ENCODE peak calls at places on chromosomes 3 and 15, in nine cellular contexts. L is A549, X is GM12878, A is HCT116, M is GM23338, K is K562, I is SK-N-SH, C is HepG2, G is Panc1. U is an unnamed sample.

GRCh38 chr15:60933914-60934885 is 294.9 kb downstream of the RORA start:
- DNase-seq in C (no peak), I (no peak), K (no peak), X (no peak), L (no peak), A (no peak), M (no peak), G (no peak), U (no peak)

GRCh38 chr3:189144645-189145044 is 27.1 kb upstream of the TPRG1 start:
- DNase-seq in A (no peak), M (no peak), G (no peak), K (no peak), X (no peak), C (no peak), I (peak), L (no peak), U (peak)

GRCh38 chr3:189664311-189664710 is 33.1 kb downstream of the TP63 start:
- DNase-seq in C (no peak), L (peak), A (no peak), K (no peak), I (no peak), G (peak), X (no peak), M (no peak), U (peak)

GRCh38 chr15:96969892-96970710 is 639.6 kb downstream of the NR2F2 start:
- DNase-seq in L (no peak), K (no peak), C (no peak), M (no peak), G (no peak), X (no peak), I (no peak), A (no peak), U (no peak)

GRCh38 chr3:30292192-30292893 is 314.1 kb upstream of the TGFBR2 start:
- DNase-seq in I (no peak), X (no peak), C (peak), A (peak), K (no peak), M (no peak), L (no peak), G (no peak), U (no peak)

GRCh38 chr15:95323798-95324197 is 1006.7 kb upstream of the NR2F2 start:
- DNase-seq in A (no peak), G (peak), X (no peak), C (no peak), K (no peak), L (no peak), M (no peak), I (no peak), U (no peak)

GRCh38 chr3:33004961-33005360 is 53.5 kb downstream of the CCR4 start:
- DNase-seq in X (no peak), L (no peak), M (peak), I (no peak), A (no peak), G (no peak), C (no peak), K (no peak), U (no peak)

GRCh38 chr15:68729789-68730201 is 90.9 kb downstream of the ANP32A start:
- DNase-seq in A (no peak), M (no peak), G (no peak), I (no peak), L (no peak), K (no peak), X (no peak), C (no peak), U (no peak)

GRCh38 chr3:67551366-67552016 is 102.9 kb downstream of the SUCLG2 start:
- DNase-seq in L (no peak), M (no peak), C (no peak), G (no peak), K (no peak), X (no peak), I (no peak), A (no peak), U (no peak)

GRCh38 chr3:101853465-101853864 is 4.2 kb downstream of the NFKBIZ start:
- DNase-seq in I (no peak), L (no peak), C (no peak), M (no peak), A (no peak), G (no peak), K (no peak), X (no peak), U (no peak)

GRCh38 chr3:194293546-194294198 is 57.5 kb downstream of the CPN2 start:
- DNase-seq in I (no peak), A (no peak), K (no peak), G (no peak), L (no peak), X (no peak), C (no peak), M (no peak), U (no peak)

GRCh38 chr15:86236721-86237121 is 157.1 kb downstream of the AGBL1 start:
- DNase-seq in G (no peak), A (no peak), X (no peak), L (no peak), I (no peak), M (peak), K (no peak), C (no peak), U (no peak)

GRCh38 chr3:5198986-5199731 is 11.7 kb downstream of the EDEM1 start:
- DNase-seq in G (no peak), L (no peak), K (no peak), C (no peak), I (no peak), X (no peak), A (no peak), M (no peak), U (no peak)

GRCh38 chr3:34533468-34533867 is 735.0 kb downstream of the PDCD6IP start:
- DNase-seq in X (no peak), L (no peak), A (no peak), M (no peak), G (no peak), C (no peak), K (no peak), I (no peak), U (no peak)
- TF ChIP-seq REST in X (no peak), L (no peak), A (no peak), M (no peak), G (no peak), C (no peak), K (no peak), I (no peak), U (no peak)

GRCh38 chr3:149186726-149187125 is 34.9 kb downstream of the CP start:
- DNase-seq in C (no peak), K (no peak), X (no peak), M (peak), L (no peak), I (no peak), A (no peak), G (no peak), U (no peak)
- TF ChIP-seq REST in C (no peak), K (no peak), X (no peak), M (no peak), L (no peak), I (no peak), A (no peak), G (no peak), U (no peak)

GRCh38 chr3:178507507-178508442 is 28.5 kb upstream of the KCNMB2 start:
- DNase-seq in A (no peak), M (no peak), X (no peak), C (peak), K (no peak), I (no peak), L (no peak), G (no peak), U (no peak)

GRCh38 chr3:178500631-178501030 is 35.6 kb upstream of the KCNMB2 start:
- DNase-seq in M (no peak), X (no peak), L (no peak), C (no peak), K (no peak), I (no peak), G (no peak), A (no peak), U (no peak)

GRCh38 chr3:178508443-178508825 is 27.8 kb upstream of the KCNMB2 start:
- DNase-seq in I (no peak), L (no peak), M (no peak), A (no peak), G (no peak), K (no peak), X (no peak), C (no peak), U (no peak)

GRCh38 chr3:178505832-178506231 is 30.4 kb upstream of the KCNMB2 start:
- DNase-seq in I (peak), G (no peak), A (no peak), L (no peak), C (no peak), M (no peak), X (no peak), K (no peak), U (no peak)

GRCh38 chr3:178504128-178504527 is 32.1 kb upstream of the KCNMB2 start:
- DNase-seq in A (no peak), G (no peak), C (no peak), I (no peak), X (no peak), K (no peak), M (no peak), L (no peak), U (no peak)
- TF ChIP-seq REST in A (no peak), G (no peak), C (no peak), I (no peak), X (no peak), K (no peak), M (no peak), L (no peak), U (no peak)

GRCh38 chr15:67050522-67051087 is 14.8 kb upstream of the SMAD3 start:
- DNase-seq in X (no peak), L (no peak), G (no peak), M (no peak), A (no peak), I (no peak), C (no peak), K (no peak), U (no peak)
- TF ChIP-seq REST in X (no peak), L (no peak), G (no peak), M (no peak), A (no peak), I (no peak), C (no peak), K (no peak), U (no peak)

DNA sequence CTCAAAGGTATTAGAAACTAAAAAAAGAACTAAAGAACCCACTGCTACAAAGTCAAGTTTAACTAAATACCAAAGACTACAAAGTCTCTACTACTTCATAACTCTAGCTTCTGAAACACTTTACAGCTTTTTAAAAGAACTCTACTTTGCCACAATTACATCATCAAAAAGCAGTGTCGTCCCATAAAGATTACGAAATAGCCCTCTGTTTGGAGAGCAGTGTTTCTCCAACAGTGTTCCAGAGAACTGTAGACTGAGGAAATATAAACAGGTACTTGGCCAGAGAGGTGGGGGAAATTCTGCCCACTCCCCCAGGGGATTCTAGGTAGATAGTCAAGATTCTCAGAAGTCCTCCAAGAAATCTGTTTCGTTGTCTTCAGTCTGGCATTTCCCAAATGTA is 225.6 kb downstream of the PDZRN3 start:
- DNase-seq in K (no peak), G (no peak), X (no peak), M (no peak), L (no peak), I (no peak), C (no peak), A (no peak), U (no peak)
- TF ChIP-seq REST in K (no peak), G (no peak), X (no peak), M (no peak), L (no peak), I (no peak), C (no peak), A (no peak), U (no peak)

DNA sequence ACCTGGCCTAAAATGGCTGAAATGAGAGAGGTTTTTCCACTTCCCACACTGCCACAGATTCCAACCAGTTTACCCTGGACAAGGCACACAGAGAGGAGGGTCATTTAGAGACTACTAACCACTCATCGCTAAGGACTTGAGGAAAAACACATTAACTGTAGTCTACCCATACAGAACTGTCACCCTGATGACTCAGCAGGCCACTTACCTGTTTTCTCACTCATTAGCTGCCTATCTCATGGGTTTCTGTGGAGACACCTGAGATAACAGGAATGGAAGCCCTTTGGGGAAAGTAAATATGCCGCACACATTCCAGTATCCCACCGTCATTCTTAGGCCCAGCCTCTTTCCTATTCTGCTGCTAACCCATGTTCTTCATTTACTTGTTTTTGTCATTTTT is 50.0 kb downstream of the ABCC5 start:
- DNase-seq in C (no peak), K (no peak), X (no peak), M (no peak), L (no peak), I (no peak), A (no peak), G (no peak), U (no peak)
- TF ChIP-seq REST in C (no peak), K (no peak), X (no peak), M (no peak), L (no peak), I (no peak), A (no peak), G (no peak), U (no peak)

DNA sequence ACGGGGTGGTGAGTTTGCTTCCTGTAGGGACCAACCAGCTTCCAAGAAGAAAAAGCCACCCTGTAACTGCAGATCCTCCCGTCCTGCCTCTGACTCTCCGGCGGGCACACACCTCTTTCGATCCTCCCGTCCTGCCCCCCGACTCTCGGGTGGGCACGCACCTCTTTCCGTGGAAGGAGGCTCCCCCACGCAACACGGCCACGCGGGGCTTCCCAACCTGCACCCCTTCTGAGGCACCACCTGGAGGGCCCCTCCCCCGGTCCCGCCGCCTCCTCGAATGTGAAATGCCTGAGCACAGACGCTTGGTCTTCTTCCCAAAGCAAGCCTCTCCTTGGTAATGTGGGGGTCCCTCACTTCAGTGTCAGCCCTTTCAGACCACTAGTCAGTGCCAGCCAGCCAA is 7.3 kb downstream of the ADAMTS17 start:
- DNase-seq in G (no peak), A (no peak), M (no peak), I (no peak), K (no peak), X (no peak), L (no peak), C (no peak), U (no peak)
- TF ChIP-seq REST in G (no peak), A (no peak), M (no peak), I (no peak), K (no peak), X (no peak), L (no peak), C (no peak), U (no peak)

DNA sequence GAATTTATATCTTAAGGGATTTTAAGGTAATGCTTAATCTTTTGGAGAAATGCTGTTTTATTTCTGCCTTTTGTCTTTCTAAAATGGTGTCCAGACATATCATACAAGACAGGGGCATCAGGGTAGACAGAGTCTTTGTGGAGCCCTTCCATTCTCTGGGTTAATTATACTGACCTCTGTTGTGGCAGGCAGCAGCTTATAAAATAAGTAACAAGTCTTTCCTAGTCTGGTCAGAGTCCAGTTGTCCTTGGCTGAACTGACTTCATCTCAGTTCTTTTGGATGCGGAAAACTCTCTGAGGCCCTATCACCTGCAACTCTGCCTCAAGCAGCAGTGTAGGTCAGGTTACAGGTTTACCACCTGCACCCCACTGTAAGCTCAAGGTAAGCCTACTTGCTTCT is 19.2 kb downstream of the MYNN start:
- DNase-seq in K (no peak), X (no peak), L (no peak), M (no peak), I (no peak), G (no peak), C (no peak), A (no peak), U (no peak)
- TF ChIP-seq REST in K (no peak), X (no peak), L (no peak), M (no peak), I (no peak), G (no peak), C (no peak), A (no peak), U (no peak)

GRCh38 chr3:153354641-153355040 is 192.6 kb downstream of the RAP2B start:
- DNase-seq in X (no peak), M (no peak), G (no peak), I (no peak), K (no peak), L (no peak), A (no peak), C (no peak), U (no peak)
- TF ChIP-seq REST in X (no peak), M (no peak), G (no peak), I (no peak), K (no peak), L (no peak), A (no peak), C (no peak), U (no peak)